ENCODE peak calls at places on chromosome 19, in five cellular contexts. R, Y, W, O and B are unnamed samples.
A peak's percentile ranks its signal among the peaks of the same experiment; 100 is the strongest.

GRCh38 chr19:4473011-4473410 is 914 bp downstream of the HDGFL2 start:
- DNase-seq in W (no peak), R (no peak), O (no peak), Y (no peak), B (no peak)

GRCh38 chr19:15401397-15401710 is 17.4 kb downstream of the AKAP8L start:
- DNase-seq in R (no peak), W (no peak), O (no peak), Y (no peak), B (no peak)

GRCh38 chr19:52963229-52963760 is 614 bp upstream of the ZNF816 start:
- DNase-seq in R (peak; percentile 24), O (peak; percentile 21), Y (no peak), W (peak; percentile 5), B (no peak)

GRCh38 chr19:5627395-5627904 is 4.6 kb downstream of the SAFB start:
- DNase-seq in W (peak; percentile 38), Y (peak; percentile 88), O (no peak), R (peak; percentile 31), B (no peak)

GRCh38 chr19:53945441-53945840 is 17.3 kb upstream of the CACNG8 start:
- DNase-seq in R (no peak), Y (peak; percentile 61), W (no peak), O (no peak), B (no peak)

GRCh38 chr19:38298841-38299680 is 5.0 kb upstream of the C19orf33 start:
- DNase-seq in R (peak; percentile 78), O (no peak), Y (no peak), W (no peak), B (no peak)

GRCh38 chr19:19447536-19448237 is 42.2 kb downstream of the GATAD2A start:
- DNase-seq in W (no peak), R (no peak), Y (peak; percentile 31), O (no peak), B (no peak)

GRCh38 chr19:34879563-34879962 is 47.1 kb upstream of the ZNF30 start:
- DNase-seq in W (no peak), O (no peak), Y (no peak), R (no peak), B (no peak)

GRCh38 chr19:5621311-5621944 is 1.1 kb downstream of the SAFB2 start:
- DNase-seq in R (no peak), Y (no peak), O (no peak), W (no peak), B (no peak)

GRCh38 chr19:44857837-44858236 is 11.7 kb downstream of the NECTIN2 start:
- DNase-seq in W (no peak), R (no peak), Y (no peak), O (no peak), B (no peak)

GRCh38 chr19:39557791-39558622 is 18.0 kb upstream of the EID2 start:
- DNase-seq in R (no peak), O (peak; percentile 49), Y (no peak), W (no peak), B (no peak)